ENCODE peak calls at places on chromosomes 4 and X, in ten cellular contexts. K, R, J, P, L, Z, H, S, T and E are unnamed samples.

GRCh38 chrX:141469469-141469868 is 115.1 kb downstream of the SPANXA1 start:
- DNase-seq in K (no peak), R (no peak), J (no peak), P (no peak), L (no peak), Z (no peak), H (no peak), S (no peak), T (no peak), E (no peak)

GRCh38 chrX:80747832-80748231 is 61.8 kb downstream of the BRWD3 start:
- DNase-seq in K (no peak), R (no peak), J (peak; percentile 6), P (no peak), L (peak; percentile 10), Z (no peak), H (no peak), S (no peak), T (no peak), E (no peak)

GRCh38 chrX:25941087-25941486 is 197.1 kb upstream of the MAGEB18 start:
- DNase-seq in K (no peak), R (no peak), J (no peak), P (no peak), L (no peak), Z (no peak), H (peak; percentile 53), S (no peak), T (peak; percentile 46), E (peak; percentile 2)

GRCh38 chrX:48961585-48962091 is 4.2 kb upstream of the OTUD5 start:
- DNase-seq in K (no peak), R (no peak), J (no peak), P (no peak), L (no peak), Z (no peak), H (no peak), S (no peak), T (peak; percentile 77), E (no peak)

GRCh38 chrX:53317365-53318069 is 36.1 kb upstream of the IQSEC2 start:
- DNase-seq in K (no peak), R (peak; percentile 74), J (peak; percentile 57), P (peak; percentile 32), L (peak; percentile 60), Z (peak; percentile 86), H (no peak), S (peak; percentile 61), T (peak; percentile 57), E (peak; percentile 33)

GRCh38 chrX:138886769-138887168 is 175.3 kb upstream of the FGF13 start:
- DNase-seq in K (no peak), R (no peak), J (peak; percentile 29), P (peak; percentile 22), L (no peak), Z (no peak), H (no peak), S (no peak), T (peak; percentile 14), E (no peak)

GRCh38 chrX:134836497-134836968 is 154.3 kb upstream of the SMIM10 start:
- DNase-seq in K (no peak), R (no peak), J (peak; percentile 0), P (no peak), L (no peak), Z (peak; percentile 27), H (peak; percentile 2), S (no peak), T (peak; percentile 23), E (peak; percentile 13)

GRCh38 chr4:132332932-132333722 is 816.0 kb upstream of the PCDH10 start:
- DNase-seq in K (no peak), R (no peak), J (no peak), P (no peak), L (no peak), Z (no peak), H (no peak), S (no peak), T (peak; percentile 12), E (no peak)

GRCh38 chr4:140243345-140243753 is 89.4 kb upstream of the MAML3 start:
- DNase-seq in K (no peak), R (no peak), J (no peak), P (peak; percentile 78), L (peak; percentile 48), Z (no peak), H (no peak), S (peak; percentile 59), T (no peak), E (no peak)

GRCh38 chr4:13840573-13841185 is 213.2 kb upstream of the BOD1L1 start:
- DNase-seq in K (no peak), R (no peak), J (no peak), P (no peak), L (no peak), Z (no peak), H (no peak), S (no peak), T (no peak), E (no peak)

GRCh38 chr4:84965558-84966381 is 720 bp downstream of the WDFY3 start:
- DNase-seq in K (peak; percentile 44), R (peak; percentile 33), J (peak; percentile 21), P (peak; percentile 32), L (peak; percentile 18), Z (peak; percentile 80), H (no peak), S (peak; percentile 17), T (peak; percentile 31), E (peak; percentile 38)

GRCh38 chrX:53992589-53992988 is 51.7 kb downstream of the PHF8 start:
- DNase-seq in K (no peak), R (no peak), J (no peak), P (no peak), L (no peak), Z (no peak), H (no peak), S (no peak), T (no peak), E (no peak)

GRCh38 chr4:182906786-182907185 is 10.4 kb downstream of the DCTD start:
- DNase-seq in K (no peak), R (no peak), J (no peak), P (no peak), L (no peak), Z (peak; percentile 38), H (no peak), S (no peak), T (no peak), E (no peak)

GRCh38 chrX:118355225-118355920 is 9.5 kb downstream of the WDR44 start:
- DNase-seq in K (no peak), R (no peak), J (peak; percentile 23), P (no peak), L (no peak), Z (no peak), H (no peak), S (no peak), T (no peak), E (no peak)

GRCh38 chrX:4909245-4909830 is 1195.9 kb upstream of the PRKX start:
- DNase-seq in K (no peak), R (no peak), J (no peak), P (no peak), L (no peak), Z (no peak), H (no peak), S (no peak), T (no peak), E (no peak)

GRCh38 chr4:51865717-51866116 is 22.8 kb downstream of the DCUN1D4 start:
- DNase-seq in K (no peak), R (no peak), J (no peak), P (no peak), L (no peak), Z (no peak), H (no peak), S (no peak), T (no peak), E (no peak)